ENCODE peak calls at places on chromosomes 3 and 15, in four cellular contexts. S is AG04450, A is GM20000, W is WTC11. K is an unnamed sample.

GRCh38 chr3:42149537-42150426 is 58.6 kb downstream of the TRAK1 start:
- DNase-seq in A (no peak), S (no peak), W (peak), K (no peak)

GRCh38 chr3:177210744-177211502 is 13.6 kb upstream of the TBL1XR1 start:
- DNase-seq in W (no peak), A (no peak), S (no peak), K (no peak)

GRCh38 chr15:60535743-60536142 is 56.8 kb upstream of the ICE2 start:
- DNase-seq in S (no peak), W (no peak), A (no peak), K (no peak)

GRCh38 chr3:15722877-15723623 is 74.7 kb downstream of the ANKRD28 start:
- DNase-seq in S (no peak), W (no peak), A (no peak), K (no peak)

GRCh38 chr3:61858054-61858453 is 296.7 kb downstream of the PTPRG start:
- DNase-seq in S (no peak), A (no peak), W (no peak), K (no peak)

GRCh38 chr3:153252963-153253362 is 90.9 kb downstream of the RAP2B start:
- DNase-seq in S (no peak), W (no peak), A (no peak), K (no peak)

GRCh38 chr3:31010491-31010890 is 116.0 kb upstream of the GADL1 start:
- DNase-seq in S (no peak), A (no peak), W (no peak), K (no peak)

GRCh38 chr3:141234283-141234682 is 2.7 kb downstream of the PXYLP1 start:
- DNase-seq in S (no peak), W (no peak), A (no peak), K (peak)

GRCh38 chr3:29513236-29513635 is 232.4 kb downstream of the RBMS3 start:
- DNase-seq in S (no peak), A (no peak), W (no peak), K (no peak)

GRCh38 chr3:185658504-185658912 is 72.4 kb downstream of the SENP2 start:
- DNase-seq in W (no peak), A (no peak), S (peak), K (peak)

GRCh38 chr3:62918752-62919151 is 43.5 kb upstream of the CADPS start:
- DNase-seq in W (no peak), A (no peak), S (no peak), K (no peak)

GRCh38 chr3:38721207-38721772 is 71.8 kb upstream of the SCN5A start:
- DNase-seq in A (no peak), W (no peak), S (no peak), K (no peak)

GRCh38 chr15:99931703-99932603 is 198.7 kb upstream of the LYSMD4 start:
- DNase-seq in W (no peak), S (no peak), A (no peak), K (peak)

GRCh38 chr15:47991376-47991775 is 129.4 kb upstream of the SLC24A5 start:
- DNase-seq in A (no peak), S (no peak), W (no peak), K (no peak)

GRCh38 chr3:149009732-149010131 is 18.4 kb downstream of the GYG1 start:
- DNase-seq in S (no peak), W (no peak), A (peak), K (no peak)

GRCh38 chr3:190699784-190700183 is 162.7 kb downstream of the GMNC start:
- DNase-seq in A (no peak), S (no peak), W (no peak), K (no peak)

GRCh38 chr3:14602804-14603644 is 48.5 kb upstream of the CCDC174 start:
- DNase-seq in A (no peak), S (no peak), W (peak), K (no peak)

GRCh38 chr15:78047631-78048409 is 29.7 kb downstream of the TBC1D2B start:
- DNase-seq in W (no peak), A (no peak), S (no peak), K (no peak)

GRCh38 chr15:34360298-34360697 is 6.7 kb downstream of the LPCAT4 start:
- DNase-seq in A (no peak), W (peak), S (no peak), K (no peak)
- TF ChIP-seq CTCF in A (no peak), W (no peak), S (no peak), K (no peak)

GRCh38 chr15:97849183-97849582 is 111.3 kb upstream of the ARRDC4 start:
- DNase-seq in W (no peak), A (no peak), S (no peak), K (no peak)
- TF ChIP-seq CTCF in W (peak), A (no peak), S (no peak), K (no peak)

DNA sequence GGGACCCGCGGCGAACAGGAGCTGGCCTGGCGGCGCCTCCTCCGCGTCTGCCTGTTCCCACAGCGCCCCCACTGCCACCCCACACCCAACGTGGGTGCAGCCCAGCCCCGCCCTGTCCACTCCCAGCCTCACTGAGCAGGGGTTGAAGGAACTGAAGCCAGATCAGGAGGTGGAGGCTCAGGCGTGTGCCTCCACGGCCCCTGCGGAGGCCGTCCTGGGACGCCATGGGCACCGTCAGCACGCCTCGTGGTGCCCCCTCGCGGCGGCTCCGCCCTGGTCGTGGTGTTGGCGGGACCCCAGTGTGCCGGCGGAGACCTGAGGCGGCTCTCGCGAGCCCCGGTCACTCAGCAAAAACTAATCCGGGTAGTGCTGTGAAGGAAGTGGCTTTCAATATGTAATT is 39.0 kb upstream of the PRSS50 start:
- DNase-seq in A (no peak), W (no peak), S (no peak), K (peak)
- TF ChIP-seq CTCF in A (no peak), W (no peak), S (no peak), K (no peak)

GRCh38 chr3:129314757-129315385 is 36.2 kb downstream of the HMCES start:
- DNase-seq in A (peak), S (no peak), W (peak), K (peak)
- TF ChIP-seq CTCF in A (peak), S (no peak), W (no peak), K (peak)

DNA sequence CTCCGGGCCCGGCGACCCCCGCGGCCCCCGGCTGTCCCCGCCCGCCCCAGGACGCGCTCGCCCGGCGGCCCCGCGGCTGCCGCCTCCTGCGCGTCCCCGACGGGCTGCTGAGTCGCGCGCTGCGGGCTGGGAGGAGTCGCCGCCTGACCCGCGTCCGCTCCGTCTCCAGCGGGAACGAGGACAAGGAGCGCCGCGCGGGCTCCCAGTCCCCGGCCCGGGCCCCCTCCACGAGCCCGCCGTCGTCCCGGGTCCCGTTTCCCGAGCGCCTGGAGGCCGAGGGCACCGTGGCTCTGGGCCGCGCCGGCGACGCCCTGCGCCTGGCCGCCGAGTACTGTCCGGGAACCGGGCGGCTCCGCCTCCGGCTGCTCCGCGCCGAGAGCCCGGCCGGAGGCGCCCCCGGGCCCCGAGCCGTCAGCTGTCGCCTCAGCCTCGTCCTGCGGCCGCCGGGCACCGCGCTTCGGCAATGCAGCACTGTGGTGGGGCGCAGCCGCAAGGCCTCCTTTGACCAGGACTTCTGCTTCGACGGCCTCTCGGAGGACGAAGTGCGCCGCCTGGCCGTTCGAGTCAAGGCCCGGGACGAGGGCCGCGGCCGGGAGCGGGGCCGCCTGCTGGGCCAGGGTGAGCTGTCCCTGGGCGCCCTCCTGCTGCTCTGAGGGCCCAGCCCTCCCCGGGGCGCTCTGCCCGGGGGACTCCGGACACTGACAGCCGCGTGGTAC is 1.5 kb downstream of the C2CD4A start:
- DNase-seq in A (peak), W (peak), S (no peak), K (no peak)
- TF ChIP-seq CTCF in A (no peak), W (no peak), S (peak), K (peak)

K was measured in osteocyte.